ENCODE peak calls at places on chromosome 9, in six cellular contexts. One of them, this sample, is unnamed.

GRCh38 chr9:123378028-123378427 is 22.0 kb downstream of the CRB2 start:
- DNase-seq in aorta: no peak
- DNase-seq in prostate gland: no peak
- DNase-seq in AG10803: no peak
- DNase-seq in pancreas: peak; percentile 39
- DNase-seq in epithelial cell of esophagus: no peak
- DNase-seq in this sample: no peak

GRCh38 chr9:133526721-133527321 is 2.1 kb upstream of the MYMK start:
- DNase-seq in aorta: no peak
- DNase-seq in prostate gland: no peak
- DNase-seq in AG10803: no peak
- DNase-seq in pancreas: peak; percentile 61
- DNase-seq in epithelial cell of esophagus: no peak
- DNase-seq in this sample: no peak

GRCh38 chr9:75039804-75040203 is 11.7 kb upstream of the CARNMT1 start:
- DNase-seq in aorta: no peak
- DNase-seq in prostate gland: no peak
- DNase-seq in AG10803: no peak
- DNase-seq in pancreas: no peak
- DNase-seq in epithelial cell of esophagus: no peak
- DNase-seq in this sample: no peak

GRCh38 chr9:99681113-99681512 is 140.6 kb upstream of the NR4A3 start:
- DNase-seq in aorta: no peak
- DNase-seq in prostate gland: no peak
- DNase-seq in AG10803: no peak
- DNase-seq in pancreas: no peak
- DNase-seq in epithelial cell of esophagus: no peak
- DNase-seq in this sample: no peak

GRCh38 chr9:90724880-90725279 is 76.7 kb upstream of the SYK start:
- DNase-seq in aorta: no peak
- DNase-seq in prostate gland: no peak
- DNase-seq in AG10803: no peak
- DNase-seq in pancreas: no peak
- DNase-seq in epithelial cell of esophagus: no peak
- DNase-seq in this sample: no peak

GRCh38 chr9:89605181-89606048 is 603 bp downstream of the GADD45G start:
- DNase-seq in aorta: peak; percentile 83
- DNase-seq in prostate gland: peak; percentile 44
- DNase-seq in AG10803: no peak
- DNase-seq in pancreas: peak; percentile 89
- DNase-seq in epithelial cell of esophagus: peak; percentile 50
- DNase-seq in this sample: no peak

GRCh38 chr9:1100945-1101344 is 50.8 kb downstream of the DMRT2 start:
- DNase-seq in aorta: peak; percentile 47
- DNase-seq in prostate gland: peak; percentile 5
- DNase-seq in AG10803: peak; percentile 45
- DNase-seq in pancreas: no peak
- DNase-seq in epithelial cell of esophagus: peak; percentile 47
- DNase-seq in this sample: no peak

GRCh38 chr9:131361202-131361833 is 32.6 kb upstream of the PRRC2B start:
- DNase-seq in aorta: peak; percentile 55
- DNase-seq in prostate gland: peak; percentile 64
- DNase-seq in AG10803: peak; percentile 5
- DNase-seq in pancreas: no peak
- DNase-seq in epithelial cell of esophagus: peak; percentile 57
- DNase-seq in this sample: no peak

GRCh38 chr9:32524558-32525461 is 1.2 kb downstream of the RIGI start:
- DNase-seq in aorta: no peak
- DNase-seq in prostate gland: peak; percentile 15
- DNase-seq in AG10803: peak; percentile 5
- DNase-seq in pancreas: peak; percentile 74
- DNase-seq in epithelial cell of esophagus: peak; percentile 85
- DNase-seq in this sample: peak; percentile 14

GRCh38 chr9:32525506-32525905 is 490 bp downstream of the RIGI start:
- DNase-seq in aorta: no peak
- DNase-seq in prostate gland: peak; percentile 16
- DNase-seq in AG10803: no peak
- DNase-seq in pancreas: no peak
- DNase-seq in epithelial cell of esophagus: peak; percentile 24
- DNase-seq in this sample: no peak

GRCh38 chr9:32526042-32526706 is at the start of gene RIGI:
- DNase-seq in aorta: peak; percentile 97
- DNase-seq in prostate gland: peak; percentile 90
- DNase-seq in AG10803: peak; percentile 87
- DNase-seq in pancreas: peak; percentile 91
- DNase-seq in epithelial cell of esophagus: peak; percentile 95
- DNase-seq in this sample: peak; percentile 83

GRCh38 chr9:32523910-32524309 is 2.1 kb downstream of the RIGI start:
- DNase-seq in aorta: no peak
- DNase-seq in prostate gland: no peak
- DNase-seq in AG10803: no peak
- DNase-seq in pancreas: no peak
- DNase-seq in epithelial cell of esophagus: no peak
- DNase-seq in this sample: no peak

DNA sequence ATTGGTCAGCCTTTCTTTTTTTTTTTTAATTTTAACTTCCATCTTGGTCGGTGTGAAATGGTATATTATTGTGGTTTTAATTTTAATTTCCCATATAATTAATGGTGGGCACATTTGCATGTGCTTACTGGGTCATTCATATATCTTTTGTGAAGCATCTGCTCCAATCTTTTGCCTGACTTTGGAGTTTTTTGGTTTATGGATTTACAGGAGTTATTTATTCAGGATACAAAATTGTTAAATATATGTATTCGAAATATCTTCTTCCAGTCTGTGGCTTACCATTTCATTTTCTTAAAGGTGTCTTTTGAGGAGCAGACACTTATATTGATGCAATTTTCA is 682 bp upstream of the RIGI start:
- DNase-seq in aorta: no peak
- DNase-seq in prostate gland: no peak
- DNase-seq in AG10803: no peak
- DNase-seq in pancreas: no peak
- DNase-seq in epithelial cell of esophagus: no peak
- DNase-seq in this sample: no peak
- H3K4me3 ChIP-seq in aorta: peak overlapping the region; percentile 78
- H3K4me3 ChIP-seq in prostate gland: peak overlapping the region; percentile 58
- H3K4me3 ChIP-seq in AG10803: peak overlapping the region; percentile 78
- H3K4me3 ChIP-seq in pancreas: no peak overlapping the region
- H3K4me3 ChIP-seq in epithelial cell of esophagus: peak overlapping the region; percentile 52
- H3K4me3 ChIP-seq in this sample: peak overlapping the region; percentile 90

GRCh38 chr9:81535542-81536241 is 153.7 kb downstream of the TLE1 start:
- DNase-seq in aorta: no peak
- DNase-seq in prostate gland: no peak
- DNase-seq in AG10803: peak; percentile 16
- DNase-seq in pancreas: no peak
- DNase-seq in epithelial cell of esophagus: peak; percentile 96
- DNase-seq in this sample: no peak
- H3K4me3 ChIP-seq in aorta: no peak overlapping the region
- H3K4me3 ChIP-seq in prostate gland: no peak overlapping the region
- H3K4me3 ChIP-seq in AG10803: no peak overlapping the region
- H3K4me3 ChIP-seq in pancreas: no peak overlapping the region
- H3K4me3 ChIP-seq in epithelial cell of esophagus: no peak overlapping the region
- H3K4me3 ChIP-seq in this sample: no peak overlapping the region

GRCh38 chr9:22483528-22484060 is 37.0 kb downstream of the DMRTA1 start:
- DNase-seq in aorta: no peak
- DNase-seq in prostate gland: no peak
- DNase-seq in AG10803: no peak
- DNase-seq in pancreas: no peak
- DNase-seq in epithelial cell of esophagus: no peak
- DNase-seq in this sample: no peak
- H3K4me3 ChIP-seq in aorta: no peak overlapping the region
- H3K4me3 ChIP-seq in prostate gland: no peak overlapping the region
- H3K4me3 ChIP-seq in AG10803: no peak overlapping the region
- H3K4me3 ChIP-seq in pancreas: no peak overlapping the region
- H3K4me3 ChIP-seq in epithelial cell of esophagus: no peak overlapping the region
- H3K4me3 ChIP-seq in this sample: no peak overlapping the region

GRCh38 chr9:23665051-23665450 is 161.0 kb downstream of the ELAVL2 start:
- DNase-seq in aorta: no peak
- DNase-seq in prostate gland: no peak
- DNase-seq in AG10803: no peak
- DNase-seq in pancreas: no peak
- DNase-seq in epithelial cell of esophagus: no peak
- DNase-seq in this sample: no peak

GRCh38 chr9:23663125-23663524 is 162.9 kb downstream of the ELAVL2 start:
- DNase-seq in aorta: no peak
- DNase-seq in prostate gland: no peak
- DNase-seq in AG10803: no peak
- DNase-seq in pancreas: no peak
- DNase-seq in epithelial cell of esophagus: no peak
- DNase-seq in this sample: no peak

GRCh38 chr9:23663946-23664345 is 162.1 kb downstream of the ELAVL2 start:
- DNase-seq in aorta: no peak
- DNase-seq in prostate gland: no peak
- DNase-seq in AG10803: no peak
- DNase-seq in pancreas: no peak
- DNase-seq in epithelial cell of esophagus: no peak
- DNase-seq in this sample: no peak

GRCh38 chr9:23662320-23662719 is 163.7 kb downstream of the ELAVL2 start:
- DNase-seq in aorta: no peak
- DNase-seq in prostate gland: no peak
- DNase-seq in AG10803: no peak
- DNase-seq in pancreas: no peak
- DNase-seq in epithelial cell of esophagus: no peak
- DNase-seq in this sample: no peak

DNA sequence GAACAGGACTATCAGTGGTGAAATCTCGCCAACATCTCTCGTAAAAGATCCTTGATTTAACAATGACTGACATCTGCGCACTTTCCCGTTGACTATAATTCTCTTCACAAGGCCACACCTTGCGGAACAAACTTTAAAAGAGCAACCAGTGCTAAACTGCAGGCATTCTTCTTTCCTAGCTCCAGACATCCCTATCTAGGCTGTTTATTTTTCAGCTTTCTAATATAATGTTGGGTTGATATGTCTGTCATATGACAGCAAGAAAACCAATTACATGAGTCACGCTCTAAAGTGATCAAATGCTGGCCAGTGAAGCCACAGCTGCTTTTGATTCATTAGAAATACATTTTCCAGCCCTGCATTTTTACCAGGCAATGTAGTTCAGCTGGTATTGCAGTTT is 162.5 kb downstream of the ELAVL2 start:
- DNase-seq in aorta: no peak
- DNase-seq in prostate gland: peak; percentile 81
- DNase-seq in AG10803: no peak
- DNase-seq in pancreas: no peak
- DNase-seq in epithelial cell of esophagus: no peak
- DNase-seq in this sample: no peak
- H3K4me3 ChIP-seq in aorta: no peak overlapping the region
- H3K4me3 ChIP-seq in prostate gland: no peak overlapping the region
- H3K4me3 ChIP-seq in AG10803: no peak overlapping the region
- H3K4me3 ChIP-seq in pancreas: no peak overlapping the region
- H3K4me3 ChIP-seq in epithelial cell of esophagus: no peak overlapping the region
- H3K4me3 ChIP-seq in this sample: no peak overlapping the region

This sample was measured in CD8-positive, alpha-beta memory T cell.